ENCODE peak calls at places on chromosome 9, in eight cellular contexts. One of them, this sample, is unnamed.

GRCh38 chr9:100700689-100701318 is 122.9 kb downstream of the CAVIN4 start:
- DNase-seq in fibroblast of lung: no peak
- DNase-seq in colonic mucosa: no peak
- DNase-seq in ovary: no peak
- DNase-seq in upper lobe of left lung: no peak
- DNase-seq in choroid plexus epithelial cell: peak; percentile 23
- DNase-seq in bronchial epithelial cell: peak; percentile 36
- DNase-seq in AG10803: peak; percentile 3
- DNase-seq in this sample: no peak

GRCh38 chr9:4837126-4837767 is 44.5 kb downstream of the RCL1 start:
- DNase-seq in ovary: peak; percentile 52
- DNase-seq in fibroblast of lung: peak; percentile 62
- DNase-seq in bronchial epithelial cell: no peak
- DNase-seq in choroid plexus epithelial cell: peak; percentile 96
- DNase-seq in AG10803: peak; percentile 43
- DNase-seq in upper lobe of left lung: no peak
- DNase-seq in colonic mucosa: no peak
- DNase-seq in this sample: no peak

GRCh38 chr9:115395511-115396021 is 277.6 kb upstream of the TNC start:
- DNase-seq in bronchial epithelial cell: peak; percentile 64
- DNase-seq in ovary: no peak
- DNase-seq in fibroblast of lung: peak; percentile 61
- DNase-seq in colonic mucosa: no peak
- DNase-seq in upper lobe of left lung: no peak
- DNase-seq in choroid plexus epithelial cell: peak; percentile 38
- DNase-seq in AG10803: peak; percentile 39
- DNase-seq in this sample: no peak

GRCh38 chr9:98859941-98860340 is 52.5 kb downstream of the GALNT12 start:
- DNase-seq in bronchial epithelial cell: no peak
- DNase-seq in choroid plexus epithelial cell: no peak
- DNase-seq in ovary: no peak
- DNase-seq in upper lobe of left lung: no peak
- DNase-seq in fibroblast of lung: no peak
- DNase-seq in colonic mucosa: no peak
- DNase-seq in AG10803: no peak
- DNase-seq in this sample: no peak

GRCh38 chr9:9299134-9299533 is 1313.7 kb downstream of the PTPRD start:
- DNase-seq in upper lobe of left lung: no peak
- DNase-seq in fibroblast of lung: no peak
- DNase-seq in bronchial epithelial cell: no peak
- DNase-seq in ovary: no peak
- DNase-seq in AG10803: no peak
- DNase-seq in choroid plexus epithelial cell: no peak
- DNase-seq in colonic mucosa: no peak
- DNase-seq in this sample: no peak

GRCh38 chr9:133144142-133144886 is 19.4 kb downstream of the GBGT1 start:
- DNase-seq in fibroblast of lung: peak; percentile 32
- DNase-seq in colonic mucosa: peak; percentile 91
- DNase-seq in choroid plexus epithelial cell: peak; percentile 60
- DNase-seq in AG10803: peak; percentile 54
- DNase-seq in upper lobe of left lung: peak; percentile 91
- DNase-seq in bronchial epithelial cell: no peak
- DNase-seq in ovary: no peak
- DNase-seq in this sample: no peak

GRCh38 chr9:84121991-84122523 is 141.5 kb downstream of the RMI1 start:
- DNase-seq in bronchial epithelial cell: no peak
- DNase-seq in ovary: no peak
- DNase-seq in colonic mucosa: no peak
- DNase-seq in fibroblast of lung: peak; percentile 79
- DNase-seq in AG10803: peak; percentile 96
- DNase-seq in choroid plexus epithelial cell: peak; percentile 42
- DNase-seq in upper lobe of left lung: no peak
- DNase-seq in this sample: peak; percentile 13

GRCh38 chr9:125515281-125515680 is 191.7 kb downstream of the MAPKAP1 start:
- DNase-seq in bronchial epithelial cell: no peak
- DNase-seq in colonic mucosa: no peak
- DNase-seq in upper lobe of left lung: no peak
- DNase-seq in fibroblast of lung: no peak
- DNase-seq in choroid plexus epithelial cell: no peak
- DNase-seq in ovary: no peak
- DNase-seq in AG10803: no peak
- DNase-seq in this sample: no peak

GRCh38 chr9:29830815-29831214 is 2257.5 kb upstream of the C9orf72 start:
- DNase-seq in upper lobe of left lung: no peak
- DNase-seq in ovary: no peak
- DNase-seq in choroid plexus epithelial cell: peak; percentile 77
- DNase-seq in fibroblast of lung: peak; percentile 3
- DNase-seq in bronchial epithelial cell: peak; percentile 44
- DNase-seq in colonic mucosa: peak; percentile 52
- DNase-seq in AG10803: no peak
- DNase-seq in this sample: no peak

GRCh38 chr9:5688109-5688508 is 59.2 kb downstream of the RIC1 start:
- DNase-seq in ovary: no peak
- DNase-seq in fibroblast of lung: peak; percentile 49
- DNase-seq in choroid plexus epithelial cell: peak; percentile 71
- DNase-seq in bronchial epithelial cell: peak; percentile 7
- DNase-seq in colonic mucosa: no peak
- DNase-seq in AG10803: no peak
- DNase-seq in upper lobe of left lung: no peak
- DNase-seq in this sample: no peak

GRCh38 chr9:18122156-18122555 is 351.8 kb upstream of the ADAMTSL1 start:
- DNase-seq in AG10803: peak; percentile 10
- DNase-seq in colonic mucosa: no peak
- DNase-seq in choroid plexus epithelial cell: peak; percentile 34
- DNase-seq in bronchial epithelial cell: no peak
- DNase-seq in fibroblast of lung: peak; percentile 13
- DNase-seq in ovary: no peak
- DNase-seq in upper lobe of left lung: no peak
- DNase-seq in this sample: no peak

GRCh38 chr9:137878146-137878941 is 762 bp downstream of the CACNA1B start:
- DNase-seq in choroid plexus epithelial cell: peak; percentile 25
- DNase-seq in fibroblast of lung: peak; percentile 23
- DNase-seq in upper lobe of left lung: no peak
- DNase-seq in ovary: no peak
- DNase-seq in bronchial epithelial cell: no peak
- DNase-seq in colonic mucosa: no peak
- DNase-seq in AG10803: no peak
- DNase-seq in this sample: no peak

GRCh38 chr9:92712767-92713166 is 42.8 kb upstream of the IPPK start:
- DNase-seq in choroid plexus epithelial cell: no peak
- DNase-seq in fibroblast of lung: no peak
- DNase-seq in colonic mucosa: no peak
- DNase-seq in upper lobe of left lung: no peak
- DNase-seq in AG10803: no peak
- DNase-seq in bronchial epithelial cell: no peak
- DNase-seq in ovary: no peak
- DNase-seq in this sample: no peak
- H3K4me3 ChIP-seq in choroid plexus epithelial cell: no peak overlapping the region
- H3K4me3 ChIP-seq in fibroblast of lung: no peak overlapping the region
- H3K4me3 ChIP-seq in colonic mucosa: no peak overlapping the region
- H3K4me3 ChIP-seq in upper lobe of left lung: no peak overlapping the region
- H3K4me3 ChIP-seq in AG10803: no peak overlapping the region
- H3K4me3 ChIP-seq in bronchial epithelial cell: no peak overlapping the region
- H3K4me3 ChIP-seq in ovary: no peak overlapping the region
- H3K4me3 ChIP-seq in this sample: no peak overlapping the region

DNA sequence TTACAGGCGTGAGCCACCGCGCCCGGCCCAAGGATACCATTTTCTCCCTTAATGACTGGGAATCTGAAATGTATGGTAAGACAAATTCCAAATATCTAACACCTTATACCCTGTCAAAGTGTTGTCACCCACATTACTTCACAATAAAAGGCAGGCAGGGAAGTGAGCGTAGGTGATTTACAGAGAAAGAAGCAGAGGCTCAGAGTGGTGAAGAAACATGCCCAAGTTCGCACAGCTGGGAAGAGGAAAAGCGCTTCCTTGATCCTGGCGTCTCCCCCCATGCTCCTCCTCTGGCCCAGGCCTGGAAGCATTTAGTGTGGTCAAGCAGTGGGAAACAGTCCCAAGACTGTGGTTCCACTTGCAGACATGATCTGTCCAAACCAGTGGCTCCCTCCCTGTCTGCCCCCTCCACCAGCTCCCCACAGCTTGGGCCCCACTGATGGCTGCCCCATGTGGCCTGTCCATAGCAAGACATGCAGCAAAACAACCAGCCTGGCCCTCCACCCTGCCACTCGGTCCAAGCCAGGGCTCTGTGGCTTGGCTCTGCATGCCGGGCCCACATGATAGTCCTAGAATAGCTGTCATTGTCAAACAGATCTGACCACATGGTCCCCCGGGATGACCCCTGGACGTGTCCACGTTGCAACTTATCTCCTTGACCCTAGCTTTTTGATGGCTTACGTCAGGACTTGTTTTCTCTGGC is 107.2 kb downstream of the TTLL11 start:
- DNase-seq in fibroblast of lung: peak; percentile 67
- DNase-seq in ovary: no peak
- DNase-seq in choroid plexus epithelial cell: no peak
- DNase-seq in upper lobe of left lung: no peak
- DNase-seq in colonic mucosa: no peak
- DNase-seq in AG10803: peak; percentile 94
- DNase-seq in bronchial epithelial cell: no peak
- DNase-seq in this sample: no peak
- TF ChIP-seq CTCF in fibroblast of lung: no peak
- TF ChIP-seq CTCF in ovary: no peak
- TF ChIP-seq CTCF in choroid plexus epithelial cell: peak; percentile 24
- TF ChIP-seq CTCF in upper lobe of left lung: no peak
- TF ChIP-seq CTCF in colonic mucosa: no peak
- TF ChIP-seq CTCF in AG10803: peak; percentile 58
- TF ChIP-seq CTCF in bronchial epithelial cell: no peak
- TF ChIP-seq CTCF in this sample: peak; percentile 48

DNA sequence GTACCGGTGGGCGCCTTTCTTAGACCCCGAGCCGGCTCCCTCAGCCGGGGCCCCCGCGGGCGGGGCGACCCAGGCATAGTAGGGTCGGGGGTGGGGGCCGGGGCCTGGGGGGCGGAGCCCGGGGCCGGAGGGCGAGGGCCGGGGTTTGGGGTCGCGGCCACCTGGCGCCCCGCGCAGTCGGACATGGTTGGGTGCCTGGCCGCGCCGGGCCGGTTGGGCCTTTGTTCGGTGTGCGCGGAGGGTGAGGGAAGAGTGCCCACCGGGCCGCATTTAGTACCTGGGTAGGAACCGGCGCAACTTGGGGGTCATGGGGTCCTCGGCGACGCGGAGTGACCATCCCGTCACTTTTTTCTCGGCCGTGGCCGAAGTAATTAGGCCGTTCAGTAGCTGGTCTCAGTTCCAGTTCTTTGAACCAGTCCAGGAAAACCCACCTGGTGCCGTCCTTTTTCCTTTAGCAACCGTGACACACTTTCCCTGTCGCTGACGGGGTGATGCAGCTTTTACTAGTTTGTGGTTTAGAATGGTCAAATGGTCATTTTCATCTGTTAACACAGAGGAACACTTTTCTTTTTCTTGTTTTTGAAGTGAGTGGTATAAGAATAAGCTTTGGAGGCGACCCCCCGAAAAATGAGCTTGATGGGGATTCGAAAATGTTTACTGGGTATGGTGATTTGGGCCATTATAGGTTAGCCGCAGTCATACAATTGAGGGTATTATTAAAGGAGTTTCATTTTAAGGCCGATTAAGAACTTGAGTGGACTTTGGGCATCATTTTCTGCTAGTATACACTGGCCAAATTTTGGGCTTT is 555 bp downstream of the CKS2 start:
- DNase-seq in AG10803: no peak
- DNase-seq in choroid plexus epithelial cell: peak; percentile 20
- DNase-seq in colonic mucosa: peak; percentile 30
- DNase-seq in ovary: no peak
- DNase-seq in bronchial epithelial cell: peak; percentile 11
- DNase-seq in fibroblast of lung: no peak
- DNase-seq in upper lobe of left lung: no peak
- DNase-seq in this sample: no peak
- H3K4me3 ChIP-seq in AG10803: peak overlapping the region; percentile 77
- H3K4me3 ChIP-seq in choroid plexus epithelial cell: peak overlapping the region; percentile 77
- H3K4me3 ChIP-seq in colonic mucosa: peak overlapping the region; percentile 76
- H3K4me3 ChIP-seq in ovary: peak overlapping the region; percentile 71
- H3K4me3 ChIP-seq in bronchial epithelial cell: peak overlapping the region; percentile 71
- H3K4me3 ChIP-seq in fibroblast of lung: peak overlapping the region; percentile 84
- H3K4me3 ChIP-seq in upper lobe of left lung: peak overlapping the region; percentile 65
- H3K4me3 ChIP-seq in this sample: peak overlapping the region; percentile 58

DNA sequence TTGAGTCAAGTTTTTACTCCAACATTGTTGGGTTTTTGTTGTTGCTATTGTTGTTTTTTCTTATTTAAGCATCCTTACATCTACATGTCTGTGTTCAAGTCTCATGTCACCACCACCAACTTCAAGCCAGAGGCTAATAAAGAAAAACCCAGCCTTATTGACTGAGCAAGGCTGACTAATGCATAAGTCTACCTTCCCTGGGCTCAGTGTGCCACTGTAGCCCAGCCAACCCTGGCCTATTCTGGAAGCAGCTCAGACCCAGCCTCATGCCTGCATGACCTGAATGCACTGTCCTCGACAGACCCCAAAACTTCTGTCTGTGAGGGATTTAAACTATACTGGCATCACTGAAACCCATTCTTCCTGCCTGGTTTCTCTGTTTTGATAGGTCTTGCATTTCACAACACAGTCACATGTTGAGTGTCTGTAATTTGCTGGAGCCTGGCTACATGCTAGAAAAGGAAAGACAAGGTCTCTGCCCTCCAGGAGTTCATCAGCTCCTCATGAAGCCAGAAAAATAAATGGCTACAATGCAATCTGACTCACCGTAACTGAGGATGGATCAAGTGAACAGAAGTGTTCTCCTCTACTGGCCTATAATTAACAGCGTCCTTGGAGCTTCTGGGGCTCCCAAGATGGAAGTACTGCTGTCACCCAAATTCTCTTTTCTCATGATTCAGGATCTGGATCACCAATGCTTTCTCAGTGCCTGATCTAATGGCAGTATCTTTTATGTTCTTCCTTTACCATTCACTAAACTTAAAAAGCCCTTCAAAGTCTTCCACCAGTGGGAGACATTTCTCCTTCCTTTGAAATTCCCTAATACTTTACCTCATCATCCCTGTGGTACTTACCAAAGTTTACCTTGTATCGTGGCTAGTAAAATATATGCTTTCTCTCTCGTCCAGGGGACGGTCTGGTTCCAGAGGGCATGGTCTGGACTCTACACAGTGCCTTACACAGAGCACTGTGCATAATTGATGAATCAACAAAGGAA is 103.9 kb upstream of the IFNE start:
- DNase-seq in bronchial epithelial cell: peak; percentile 58
- DNase-seq in colonic mucosa: no peak
- DNase-seq in upper lobe of left lung: no peak
- DNase-seq in choroid plexus epithelial cell: peak; percentile 75
- DNase-seq in fibroblast of lung: no peak
- DNase-seq in ovary: no peak
- DNase-seq in AG10803: peak; percentile 33
- DNase-seq in this sample: no peak
- TF ChIP-seq CTCF in bronchial epithelial cell: peak; percentile 12
- TF ChIP-seq CTCF in colonic mucosa: no peak
- TF ChIP-seq CTCF in upper lobe of left lung: no peak
- TF ChIP-seq CTCF in choroid plexus epithelial cell: peak; percentile 53
- TF ChIP-seq CTCF in fibroblast of lung: peak; percentile 38
- TF ChIP-seq CTCF in ovary: no peak
- TF ChIP-seq CTCF in AG10803: peak; percentile 38
- TF ChIP-seq CTCF in this sample: peak; percentile 44

This sample was measured in AG09309.